ENCODE peak calls at places on chromosomes 1 and 21, in six cellular contexts. E, I, Y, Q, A and V are unnamed samples. For H3K36me3, the result is how much of the 10 kb centered on the place peaks cover.

GRCh38 chr1:226135059-226135651 is 51.4 kb downstream of the ACBD3 start:
- DNase-seq in I (peak), Q (peak), A (no peak), Y (no peak), E (no peak), V (no peak)

GRCh38 chr1:55225228-55225627 is 10.1 kb upstream of the USP24 start:
- DNase-seq in I (no peak), A (peak), Q (no peak), E (no peak), Y (no peak), V (no peak)

GRCh38 chr1:240682166-240682565 is 70.2 kb upstream of the GREM2 start:
- DNase-seq in I (no peak), A (no peak), Y (no peak), Q (no peak), E (no peak), V (no peak)

GRCh38 chr1:77978293-77978968 is 441 bp downstream of the FUBP1 start:
- DNase-seq in A (peak), Y (peak), I (peak), Q (no peak), E (peak), V (no peak)

GRCh38 chr1:94677087-94677486 is 135.5 kb upstream of the F3 start:
- DNase-seq in Y (no peak), Q (no peak), I (no peak), E (no peak), A (no peak), V (no peak)

GRCh38 chr1:23562138-23562819 is 3.0 kb upstream of the ID3 start:
- DNase-seq in A (peak), E (peak), Y (peak), I (peak), Q (peak), V (peak)

GRCh38 chr1:175742790-175743459 is 470 bp downstream of the TNR start:
- DNase-seq in Q (no peak), I (no peak), Y (no peak), A (peak), E (peak), V (no peak)

GRCh38 chr1:58782308-58783089 is 1.3 kb downstream of the JUN start:
- DNase-seq in Q (peak), I (peak), A (peak), Y (peak), E (no peak), V (no peak)

GRCh38 chr1:235342039-235342438 is 13.7 kb downstream of the GGPS1 start:
- DNase-seq in Y (no peak), E (no peak), I (no peak), Q (no peak), A (no peak), V (no peak)

GRCh38 chr1:116915182-116915611 is 5.5 kb downstream of the PTGFRN start:
- DNase-seq in I (peak), Q (peak), E (no peak), A (peak), Y (no peak), V (no peak)

GRCh38 chr1:157157481-157158190 is 19.4 kb upstream of the ETV3 start:
- DNase-seq in Q (no peak), A (no peak), Y (no peak), E (no peak), I (no peak), V (no peak)

GRCh38 chr1:58814251-58815068 is 30.6 kb upstream of the JUN start:
- DNase-seq in Q (peak), A (peak), E (no peak), I (peak), Y (peak), V (no peak)

GRCh38 chr1:5895446-5896406 is 96.5 kb downstream of the NPHP4 start:
- DNase-seq in A (no peak), E (no peak), Q (no peak), Y (no peak), I (no peak), V (no peak)

GRCh38 chr1:168079761-168080160 is 57.0 kb downstream of the GPR161 start:
- DNase-seq in A (peak), E (no peak), Q (no peak), Y (no peak), I (no peak), V (no peak)

GRCh38 chr1:24302209-24302611 is 16.9 kb upstream of the GRHL3 start:
- DNase-seq in A (no peak), Q (no peak), I (no peak), Y (no peak), E (no peak), V (no peak)

GRCh38 chr1:239786464-239786863 is 305.2 kb upstream of the FMN2 start:
- DNase-seq in A (no peak), Q (no peak), E (no peak), Y (no peak), I (no peak), V (no peak)

DNA sequence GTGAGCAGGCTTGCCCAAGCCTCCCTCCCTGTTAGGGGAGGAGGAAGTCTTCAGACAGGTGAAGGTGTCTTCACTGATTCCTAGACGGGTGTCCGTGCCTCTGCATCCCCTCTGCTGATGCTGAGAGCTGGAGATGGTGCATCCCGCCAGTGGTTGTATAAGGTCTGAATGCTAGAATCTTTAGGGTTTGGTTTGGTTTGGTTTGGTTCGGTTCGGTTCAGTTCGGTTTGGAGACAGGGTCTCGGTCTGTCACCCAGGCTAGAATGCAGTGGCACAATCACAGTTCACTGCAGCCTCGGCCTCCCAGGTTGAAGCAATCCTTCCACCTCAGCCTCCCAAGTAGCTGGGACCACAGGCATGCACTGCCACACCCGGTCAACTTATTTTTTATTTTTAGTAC is 153.6 kb downstream of the PGBD5 start:
- DNase-seq in Y (no peak), A (no peak), E (no peak), I (no peak), Q (no peak), V (no peak)
- H3K36me3 ChIP-seq in Y (under half), A (under half), E (under half), I (under half), Q (under half), V (under half)

GRCh38 chr1:9730096-9730901 is 78.8 kb downstream of the PIK3CD start:
- DNase-seq in I (no peak), Y (peak), Q (peak), A (no peak), E (no peak), V (no peak)

GRCh38 chr1:9731561-9731960 is 80.0 kb downstream of the PIK3CD start:
- DNase-seq in Y (peak), E (no peak), I (no peak), A (no peak), Q (no peak), V (no peak)

GRCh38 chr1:9732123-9732971 is 80.8 kb downstream of the PIK3CD start:
- DNase-seq in A (no peak), Q (no peak), E (no peak), I (no peak), Y (peak), V (no peak)

GRCh38 chr1:9729523-9729922 is 78.0 kb downstream of the PIK3CD start:
- DNase-seq in A (no peak), E (no peak), Q (no peak), Y (no peak), I (no peak), V (no peak)

GRCh38 chr1:9731051-9731537 is 79.6 kb downstream of the PIK3CD start:
- DNase-seq in E (no peak), Y (peak), A (no peak), Q (no peak), I (no peak), V (no peak)
- H3K36me3 ChIP-seq in E (under half), Y (half or more), A (under half), Q (half or more), I (half or more), V (under half)

DNA sequence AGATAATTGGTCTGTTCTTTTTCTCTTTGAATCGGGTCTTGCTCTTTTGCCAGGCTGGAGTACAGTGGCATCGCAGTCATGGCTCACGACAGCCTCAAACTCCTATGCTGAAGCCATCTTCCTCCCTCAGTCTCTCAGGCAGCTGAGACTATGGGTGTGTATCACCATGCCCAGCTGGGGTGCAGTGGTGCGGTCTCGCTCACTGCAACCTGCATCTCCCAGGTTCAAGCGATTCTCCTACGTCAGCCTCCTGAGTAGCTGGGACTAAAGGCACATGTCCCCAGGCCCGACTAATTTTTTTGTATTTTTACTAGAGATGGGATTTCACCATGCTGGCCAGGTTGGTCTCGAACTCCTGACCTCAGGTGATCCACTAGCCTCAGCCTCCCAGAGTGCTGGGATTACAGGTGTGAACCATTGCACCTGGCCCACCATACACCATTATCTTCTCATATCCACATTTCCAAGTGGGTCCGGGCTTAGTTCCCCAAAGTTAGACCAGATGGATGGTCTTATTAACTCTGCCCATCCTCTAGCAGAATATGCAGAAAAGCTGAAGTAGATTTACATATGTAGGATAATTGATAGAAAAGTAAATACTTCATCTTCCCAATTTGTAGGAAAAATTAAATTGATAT is 13.1 kb downstream of the CCDC17 start:
- DNase-seq in A (no peak), Q (no peak), Y (no peak), I (no peak), E (no peak), V (no peak)
- H3K36me3 ChIP-seq in A (half or more), Q (half or more), Y (under half), I (under half), E (under half), V (under half)

DNA sequence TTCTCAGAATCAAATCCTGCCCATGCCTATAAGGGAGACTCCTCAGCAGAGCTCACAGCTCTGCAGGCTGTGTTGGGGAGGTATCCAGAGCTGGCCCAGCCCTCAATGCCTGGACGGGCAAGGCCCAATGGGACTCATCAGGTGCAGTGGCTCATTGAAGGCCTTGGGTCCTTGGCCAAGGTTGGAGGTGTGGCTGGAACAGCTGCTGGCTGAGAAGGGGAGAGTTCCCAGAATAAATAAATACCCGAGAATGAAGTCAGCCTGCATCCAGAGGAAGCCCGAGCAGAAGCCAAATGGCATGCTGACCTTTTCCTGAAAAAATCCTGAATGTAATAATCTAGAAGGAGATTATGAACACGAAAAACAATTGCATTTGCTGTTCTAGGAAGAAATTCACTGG is 25.2 kb upstream of the IKBKE start:
- DNase-seq in Q (peak), E (no peak), I (no peak), Y (no peak), A (no peak), V (no peak)
- H3K36me3 ChIP-seq in Q (half or more), E (under half), I (under half), Y (under half), A (under half), V (under half)

GRCh38 chr1:30988045-30988444 is 77.5 kb downstream of the PUM1 start:
- DNase-seq in E (no peak), I (no peak), Q (no peak), Y (no peak), A (no peak), V (no peak)
- H3K36me3 ChIP-seq in E (under half), I (under half), Q (under half), Y (under half), A (under half), V (under half)

GRCh38 chr21:29055080-29055479 is 18.4 kb downstream of the CCT8 start:
- DNase-seq in Q (no peak), E (no peak), Y (no peak), I (no peak), A (no peak), V (no peak)

GRCh38 chr21:29053656-29054055 is 19.8 kb downstream of the CCT8 start:
- DNase-seq in E (no peak), Y (no peak), I (no peak), Q (no peak), A (no peak), V (no peak)

GRCh38 chr21:29052224-29052623 is 21.2 kb downstream of the CCT8 start:
- DNase-seq in Q (no peak), E (no peak), I (no peak), A (no peak), Y (no peak), V (no peak)

GRCh38 chr21:29056005-29056404 is 17.4 kb downstream of the CCT8 start:
- DNase-seq in E (no peak), Q (no peak), A (peak), Y (no peak), I (no peak), V (no peak)

DNA sequence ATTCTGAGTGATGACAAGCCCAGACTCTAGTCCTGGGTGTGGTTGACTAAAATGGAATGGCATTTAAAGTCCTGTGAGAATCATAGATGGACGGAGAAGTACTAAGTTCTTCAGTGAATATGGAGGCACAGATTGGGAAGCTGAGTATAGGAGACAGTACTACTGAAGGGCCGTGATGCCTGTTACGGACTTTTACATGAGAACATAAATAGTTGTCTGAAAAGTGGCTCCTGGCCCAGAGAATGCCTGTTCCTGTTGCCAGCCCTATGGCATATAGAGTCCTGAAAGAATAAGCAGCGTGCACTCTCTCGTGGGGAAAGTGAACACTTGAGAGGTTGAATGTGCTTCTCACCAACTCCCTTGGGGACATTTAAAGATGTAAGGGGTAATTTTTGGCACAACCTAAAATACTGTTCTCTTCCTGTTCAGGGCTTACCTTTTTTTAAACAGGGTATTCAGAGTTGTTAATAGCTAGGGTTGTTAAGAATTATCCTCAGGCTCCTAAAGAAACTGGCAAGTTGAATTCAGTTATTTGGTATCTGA is 20.4 kb downstream of the CCT8 start:
- DNase-seq in Y (no peak), E (no peak), A (no peak), Q (no peak), I (no peak), V (no peak)
- H3K36me3 ChIP-seq in Y (under half), E (under half), A (half or more), Q (half or more), I (under half), V (under half)

GRCh38 chr1:45772971-45773370 is 22.5 kb upstream of the IPP start:
- DNase-seq in Q (no peak), Y (peak), I (no peak), A (no peak), E (no peak), V (no peak)
- H3K36me3 ChIP-seq in Q (under half), Y (under half), I (under half), A (under half), E (under half), V (under half)